ENCODE peak calls at places on chromosomes 5 and 9, in eight cellular contexts. L is aorta; R is fibroblast of lung; C is effector memory CD4-positive, alpha-beta T cell; W is neuronal stem cell; Q is left lung; V is CD8-positive, alpha-beta memory T cell; H is GM23248. F is an unnamed sample.

GRCh38 chr5:61808091-61808490 is 476.0 kb downstream of the ZSWIM6 start:
- DNase-seq in L (no peak), R (no peak), C (no peak), W (no peak), Q (no peak), V (no peak), H (no peak), F (no peak)

GRCh38 chr9:38313421-38313820 is 79.1 kb upstream of the ALDH1B1 start:
- DNase-seq in L (no peak), R (no peak), C (no peak), W (no peak), Q (no peak), V (no peak), H (no peak), F (no peak)

GRCh38 chr5:172362755-172363154 is 79.2 kb upstream of the UBTD2 start:
- DNase-seq in L (no peak), R (no peak), C (no peak), W (no peak), Q (no peak), V (no peak), H (peak), F (no peak)

GRCh38 chr5:119631660-119632059 is 2.3 kb downstream of the FAM170A start:
- DNase-seq in L (no peak), R (no peak), C (no peak), W (no peak), Q (no peak), V (no peak), H (no peak), F (no peak)

GRCh38 chr9:112248722-112249121 is 73.6 kb upstream of the SUSD1 start:
- DNase-seq in L (no peak), R (peak), C (no peak), W (no peak), Q (no peak), V (no peak), H (peak), F (no peak)

GRCh38 chr9:130698514-130698913 is 4.9 kb downstream of the EXOSC2 start:
- DNase-seq in L (no peak), R (no peak), C (no peak), W (no peak), Q (no peak), V (no peak), H (peak), F (no peak)

GRCh38 chr5:173662896-173663809 is 46.7 kb upstream of the BOD1 start:
- DNase-seq in L (no peak), R (no peak), C (no peak), W (no peak), Q (no peak), V (no peak), H (no peak), F (no peak)

GRCh38 chr9:114076237-114077161 is 1.6 kb downstream of the AMBP start:
- DNase-seq in L (peak), R (no peak), C (no peak), W (no peak), Q (no peak), V (no peak), H (no peak), F (no peak)

GRCh38 chr9:86134361-86134760 is 35.0 kb upstream of the GOLM1 start:
- DNase-seq in L (no peak), R (no peak), C (no peak), W (no peak), Q (no peak), V (no peak), H (no peak), F (no peak)

GRCh38 chr9:708182-708555 is 133.3 kb upstream of the DMRT1 start:
- DNase-seq in L (no peak), R (no peak), C (no peak), W (no peak), Q (no peak), V (no peak), H (peak), F (no peak)
- H3K4me3 ChIP-seq in L (peak), R (peak), C (no peak), W (no peak), Q (no peak), V (no peak), H (peak), F (no peak)

GRCh38 chr5:57246426-57246825 is 72.6 kb downstream of the GPBP1 start:
- DNase-seq in L (no peak), R (no peak), C (peak), W (no peak), Q (no peak), V (peak), H (no peak), F (no peak)
- H3K27ac ChIP-seq in L (no peak), R (no peak), C (no peak), W (no peak), Q (no peak), V (no peak), H (no peak), F (no peak)

DNA sequence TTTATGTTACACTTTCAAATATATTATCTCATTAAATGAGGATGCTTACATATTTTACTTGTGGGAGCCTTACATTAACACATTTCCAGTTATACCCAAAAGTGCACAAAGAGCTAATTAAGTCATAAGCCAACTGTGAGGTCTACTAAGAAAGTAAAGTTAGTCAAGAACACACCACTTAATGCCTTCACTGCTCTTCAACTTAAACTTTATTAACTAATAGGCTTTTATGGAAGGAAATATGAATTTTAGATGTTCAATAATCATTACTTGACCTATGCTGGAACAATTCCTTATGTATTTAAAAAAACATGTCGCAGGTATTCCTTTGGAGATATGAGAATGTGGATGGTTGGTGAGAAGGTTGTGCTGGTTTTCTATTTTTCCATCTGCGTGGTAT is 3.4 kb downstream of the ST8SIA4 start:
- DNase-seq in L (no peak), R (no peak), C (no peak), W (no peak), Q (no peak), V (no peak), H (no peak), F (no peak)
- H3K4me3 ChIP-seq in L (no peak), R (no peak), C (peak), W (no peak), Q (no peak), V (peak), H (no peak), F (peak)

GRCh38 chr9:120413121-120414048 is 166.6 kb downstream of the CDK5RAP2 start:
- DNase-seq in L (no peak), R (no peak), C (no peak), W (peak), Q (no peak), V (no peak), H (no peak), F (no peak)
- H3K27ac ChIP-seq in L (no peak), R (no peak), C (no peak), W (no peak), Q (no peak), V (no peak), H (peak), F (no peak)

GRCh38 chr9:69131682-69132081 is 42.4 kb upstream of the TJP2 start:
- DNase-seq in L (no peak), R (peak), C (no peak), W (no peak), Q (no peak), V (no peak), H (peak), F (no peak)
- H3K4me3 ChIP-seq in L (no peak), R (no peak), C (no peak), W (no peak), Q (no peak), V (no peak), H (no peak), F (no peak)

DNA sequence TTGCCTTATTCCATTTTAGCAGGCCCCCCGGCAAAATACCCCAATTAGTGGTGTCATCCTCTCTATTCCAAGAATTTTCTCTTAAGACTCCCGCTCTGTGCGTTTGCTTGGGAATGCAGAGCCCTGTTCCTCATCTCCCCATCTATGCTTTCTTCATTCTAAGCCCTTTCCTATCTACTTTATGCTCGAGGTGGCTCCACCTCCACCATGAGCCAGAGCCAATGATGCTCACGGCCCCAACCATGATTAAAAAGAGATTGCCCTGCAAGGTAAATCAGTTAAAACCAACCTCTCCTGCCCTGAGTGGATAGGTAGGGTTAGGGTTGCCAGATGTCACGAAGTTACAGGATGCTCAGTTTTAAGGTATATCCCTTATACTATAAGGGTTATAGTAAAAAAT is 677 bp upstream of the TXNDC15 start:
- DNase-seq in L (no peak), R (no peak), C (no peak), W (no peak), Q (no peak), V (peak), H (peak), F (no peak)
- H3K27ac ChIP-seq in L (peak), R (peak), C (peak), W (no peak), Q (peak), V (peak), H (peak), F (peak)

GRCh38 chr5:40915341-40915926 is 6.1 kb downstream of the C7 start:
- DNase-seq in L (no peak), R (no peak), C (no peak), W (no peak), Q (no peak), V (no peak), H (no peak), F (no peak)
- H3K4me3 ChIP-seq in L (no peak), R (no peak), C (no peak), W (no peak), Q (no peak), V (no peak), H (no peak), F (no peak)

DNA sequence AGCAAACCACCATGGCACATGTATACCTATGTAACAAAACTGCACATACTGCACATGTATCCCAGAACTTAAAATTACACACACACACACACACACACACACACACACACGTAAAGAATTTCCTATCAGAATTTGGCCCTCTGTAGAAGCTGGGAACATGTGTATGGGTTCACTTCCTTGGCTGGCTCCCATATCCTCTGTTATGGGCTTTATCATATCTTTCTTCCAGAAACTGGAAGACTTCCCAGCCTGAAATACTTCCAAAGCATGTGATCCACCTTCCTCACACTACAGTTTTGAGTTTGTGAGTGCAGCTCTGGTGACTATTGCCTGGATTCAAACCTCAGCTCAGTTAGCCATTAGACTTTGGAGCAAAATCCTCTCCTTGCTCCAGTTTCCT is 78.6 kb upstream of the GDNF start:
- DNase-seq in L (no peak), R (peak), C (no peak), W (no peak), Q (no peak), V (no peak), H (no peak), F (no peak)
- H3K27ac ChIP-seq in L (no peak), R (no peak), C (no peak), W (no peak), Q (no peak), V (no peak), H (no peak), F (no peak)

GRCh38 chr5:59618644-59619043 is 274.9 kb downstream of the PDE4D start:
- DNase-seq in L (no peak), R (no peak), C (no peak), W (no peak), Q (no peak), V (no peak), H (no peak), F (no peak)

GRCh38 chr5:59616413-59616812 is 277.1 kb downstream of the PDE4D start:
- DNase-seq in L (no peak), R (no peak), C (no peak), W (no peak), Q (no peak), V (no peak), H (no peak), F (no peak)

GRCh38 chr5:59615272-59615671 is 278.3 kb downstream of the PDE4D start:
- DNase-seq in L (no peak), R (peak), C (no peak), W (no peak), Q (no peak), V (no peak), H (peak), F (no peak)

GRCh38 chr5:59620535-59621212 is 272.9 kb downstream of the PDE4D start:
- DNase-seq in L (no peak), R (no peak), C (no peak), W (no peak), Q (no peak), V (no peak), H (peak), F (no peak)

GRCh38 chr5:59617186-59617771 is 276.2 kb downstream of the PDE4D start:
- DNase-seq in L (no peak), R (no peak), C (no peak), W (no peak), Q (no peak), V (no peak), H (no peak), F (no peak)
- H3K4me3 ChIP-seq in L (no peak), R (no peak), C (no peak), W (no peak), Q (no peak), V (no peak), H (no peak), F (no peak)

DNA sequence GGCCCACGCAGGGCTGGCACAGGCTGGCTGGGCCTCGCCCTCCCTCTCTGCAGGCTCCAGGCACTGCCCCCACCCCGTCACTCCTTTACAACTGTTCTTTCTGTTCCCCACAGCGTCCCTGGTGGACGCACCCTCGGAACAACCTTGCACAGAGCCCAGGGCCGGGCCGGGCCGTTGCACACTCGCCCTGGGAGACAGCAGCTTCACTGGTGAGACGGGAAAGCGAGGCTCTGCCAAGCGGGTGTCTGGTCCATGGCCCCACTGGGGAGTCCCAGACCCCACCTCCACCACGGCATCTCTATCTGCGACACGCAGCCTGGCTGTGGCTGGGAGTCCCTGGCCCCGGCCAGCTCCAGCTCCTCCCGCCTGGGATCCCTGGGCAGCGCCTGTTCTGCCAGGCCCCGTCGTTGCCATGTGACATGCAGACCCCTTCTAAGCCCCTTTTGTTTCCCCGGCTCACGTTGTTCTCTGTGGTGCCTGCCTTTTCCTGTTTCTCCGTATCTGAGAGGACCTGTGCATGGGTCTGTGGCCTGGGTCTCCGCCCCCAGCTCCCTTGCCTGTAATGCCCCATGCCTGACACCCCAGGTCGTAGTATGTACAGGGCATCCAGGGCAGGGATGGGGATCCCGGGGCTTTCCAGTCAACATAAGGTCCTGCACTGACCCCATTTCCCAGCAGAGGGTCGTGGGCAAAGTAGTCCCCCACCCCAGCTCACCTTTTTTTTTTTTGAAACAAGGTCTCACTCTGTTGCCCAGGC is 18.6 kb upstream of the QSOX2 start:
- DNase-seq in L (no peak), R (no peak), C (no peak), W (no peak), Q (peak), V (no peak), H (no peak), F (no peak)
- H3K27ac ChIP-seq in L (no peak), R (no peak), C (no peak), W (no peak), Q (no peak), V (no peak), H (no peak), F (no peak)

F was measured in CD8-positive, alpha-beta T cell.